ENCODE peak calls at places on chromosomes 16 and 17, in five cellular contexts. X is tibial artery, S is thoracic aorta, L is lower lobe of right lung, J is ascending aorta. N is an unnamed sample.

GRCh38 chr16:14354561-14355351 is 275.3 kb downstream of the PARN start:
- DNase-seq in X (no peak), S (no peak), L (no peak), J (no peak), N (no peak)

GRCh38 chr17:76261421-76262215 is 3.5 kb upstream of the UBALD2 start:
- DNase-seq in X (no peak), S (no peak), L (no peak), J (no peak), N (no peak)

GRCh38 chr17:48575673-48576478 is 2.3 kb downstream of the HOXB4 start:
- DNase-seq in X (no peak), S (no peak), L (no peak), J (no peak), N (no peak)

GRCh38 chr17:56699186-56699895 is 105.8 kb downstream of the NOG start:
- DNase-seq in X (peak; percentile 71), S (peak; percentile 6), L (peak; percentile 58), J (peak; percentile 73), N (no peak)

GRCh38 chr16:88973007-88973410 is 4.0 kb downstream of the CBFA2T3 start:
- DNase-seq in X (no peak), S (no peak), L (no peak), J (no peak), N (no peak)

GRCh38 chr17:50170662-50171370 is 5.0 kb downstream of the SGCA start:
- DNase-seq in X (no peak), S (no peak), L (no peak), J (no peak), N (no peak)

GRCh38 chr17:16439303-16439791 is 24.0 kb downstream of the TRPV2 start:
- DNase-seq in X (no peak), S (no peak), L (no peak), J (no peak), N (no peak)

GRCh38 chr17:46121165-46121764 is 72.0 kb downstream of the KANSL1 start:
- DNase-seq in X (no peak), S (no peak), L (no peak), J (no peak), N (no peak)

GRCh38 chr17:27549251-27549919 is 81.6 kb upstream of the LGALS9 start:
- DNase-seq in X (peak; percentile 87), S (no peak), L (no peak), J (no peak), N (no peak)

GRCh38 chr17:21072623-21073278 is 29.9 kb upstream of the USP22 start:
- DNase-seq in X (no peak), S (no peak), L (no peak), J (no peak), N (no peak)

GRCh38 chr17:39738568-39738901 is 797 bp downstream of the GRB7 start:
- DNase-seq in X (no peak), S (no peak), L (no peak), J (no peak), N (no peak)

GRCh38 chr17:74736423-74737298 is at the start of gene RAB37:
- DNase-seq in X (no peak), S (no peak), L (peak; percentile 75), J (peak; percentile 70), N (no peak)

GRCh38 chr16:55057866-55058265 is 127.2 kb downstream of the IRX5 start:
- DNase-seq in X (peak; percentile 31), S (no peak), L (no peak), J (no peak), N (no peak)

GRCh38 chr17:76584427-76585047 is 1.1 kb downstream of the ST6GALNAC2 start:
- DNase-seq in X (no peak), S (no peak), L (no peak), J (no peak), N (no peak)

GRCh38 chr17:18025596-18026407 is 13.2 kb downstream of the ATPAF2 start:
- DNase-seq in X (peak; percentile 17), S (no peak), L (no peak), J (no peak), N (no peak)

GRCh38 chr17:39636587-39636926 is 387 bp upstream of the STARD3 start:
- DNase-seq in X (no peak), S (no peak), L (no peak), J (no peak), N (no peak)

GRCh38 chr17:1147664-1148063 is 32.1 kb downstream of the ABR start:
- DNase-seq in X (no peak), S (no peak), L (no peak), J (peak; percentile 77), N (peak; percentile 52)

GRCh38 chr17:6098466-6099180 is 28.4 kb downstream of the WSCD1 start:
- DNase-seq in X (peak; percentile 61), S (no peak), L (no peak), J (no peak), N (no peak)

GRCh38 chr17:81867123-81867951 is 3.8 kb downstream of the ARHGDIA start:
- DNase-seq in X (no peak), S (no peak), L (no peak), J (no peak), N (no peak)

GRCh38 chr17:81867952-81868673 is 3.0 kb downstream of the ARHGDIA start:
- DNase-seq in X (no peak), S (no peak), L (no peak), J (no peak), N (no peak)

GRCh38 chr17:81870155-81870977 is 771 bp downstream of the ARHGDIA start:
- DNase-seq in X (no peak), S (no peak), L (peak; percentile 78), J (no peak), N (no peak)

GRCh38 chr17:81869221-81870154 is 1.6 kb downstream of the ARHGDIA start:
- DNase-seq in X (no peak), S (no peak), L (no peak), J (no peak), N (no peak)

DNA sequence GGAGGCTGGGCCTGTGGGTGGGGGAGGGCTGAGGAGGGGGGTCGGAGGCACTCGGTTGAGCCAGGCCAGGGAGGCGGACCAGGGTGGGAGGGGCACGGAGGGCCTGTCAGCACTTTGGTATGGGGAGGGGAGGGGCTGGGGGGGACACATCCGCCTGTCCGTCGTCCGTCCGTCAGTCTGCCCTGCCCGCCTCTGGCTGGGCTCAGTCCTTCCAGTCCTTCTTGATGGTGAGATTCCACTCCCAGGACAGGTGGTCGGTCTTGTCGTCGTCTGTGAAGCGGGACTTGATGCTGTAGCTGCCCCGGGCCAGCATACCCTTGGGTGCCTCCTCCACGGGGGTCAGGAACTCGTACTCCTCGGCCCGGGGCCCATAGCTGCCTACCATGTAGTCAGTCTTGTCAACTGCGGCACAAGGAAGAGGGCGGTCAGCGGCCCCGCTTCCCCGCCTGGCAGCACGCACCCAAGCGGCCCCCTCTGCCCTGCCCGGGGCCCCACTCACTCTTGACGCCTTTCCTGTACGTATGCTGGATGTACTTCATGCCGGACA is 2.4 kb downstream of the ARHGDIA start:
- DNase-seq in X (peak; percentile 73), S (no peak), L (no peak), J (peak; percentile 76), N (no peak)
- H3K4me3 ChIP-seq in X (no peak overlapping the region), S (no peak overlapping the region), L (peak overlapping the region; percentile 72), J (no peak overlapping the region), N (peak overlapping the region; percentile 83)

GRCh38 chr17:58312021-58312630 is 16.5 kb downstream of the TSPOAP1 start:
- DNase-seq in X (peak; percentile 59), S (no peak), L (no peak), J (peak; percentile 62), N (no peak)

GRCh38 chr17:58313815-58314705 is 14.5 kb downstream of the TSPOAP1 start:
- DNase-seq in X (no peak), S (no peak), L (no peak), J (peak; percentile 25), N (no peak)

GRCh38 chr17:58314706-58315015 is 13.9 kb downstream of the TSPOAP1 start:
- DNase-seq in X (no peak), S (no peak), L (no peak), J (peak; percentile 39), N (no peak)

GRCh38 chr17:58311429-58311894 is 17.1 kb downstream of the TSPOAP1 start:
- DNase-seq in X (no peak), S (no peak), L (no peak), J (peak; percentile 61), N (no peak)

DNA sequence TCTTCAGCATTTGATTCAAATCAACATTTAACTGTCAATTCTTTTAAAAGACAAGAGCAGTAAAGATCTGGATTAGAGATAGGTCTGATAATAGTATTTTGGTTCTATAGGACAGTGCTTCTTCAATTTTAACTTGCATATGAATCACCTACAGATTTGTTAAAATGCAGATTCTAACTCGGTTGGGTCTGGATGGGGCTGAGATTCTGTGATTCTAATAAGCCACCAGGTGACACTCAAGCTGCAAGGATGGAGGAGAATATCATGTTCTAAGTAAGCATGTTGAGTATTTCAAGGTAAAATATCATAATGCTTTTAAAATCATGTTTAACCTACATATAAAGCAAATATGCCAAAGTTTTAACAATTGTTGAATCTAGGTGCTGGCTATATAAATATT is 15.8 kb downstream of the TSPOAP1 start:
- DNase-seq in X (no peak), S (no peak), L (no peak), J (no peak), N (no peak)
- TF ChIP-seq CTCF in X (no peak), S (no peak), L (no peak), J (no peak), N (peak; percentile 42)

DNA sequence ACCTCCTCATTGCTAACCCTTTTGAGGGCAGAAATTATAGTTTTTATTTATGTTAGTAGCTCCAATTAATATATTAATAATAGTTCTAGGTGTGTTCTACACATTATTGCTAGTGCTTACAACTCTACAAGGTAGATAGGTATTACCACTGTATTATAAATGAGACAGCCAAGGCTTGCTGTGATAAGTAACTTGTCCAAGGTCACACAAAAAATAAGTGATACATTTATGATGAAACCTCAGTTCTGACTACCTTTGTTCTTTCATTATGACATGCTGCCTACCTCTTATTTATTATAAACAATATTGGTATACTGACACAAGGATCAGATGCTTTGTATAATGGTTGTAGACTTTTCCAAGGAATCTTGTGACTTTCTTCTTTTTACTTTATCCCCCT is 41.2 kb downstream of the NFAT5 start:
- DNase-seq in X (no peak), S (no peak), L (no peak), J (no peak), N (no peak)
- H3K4me3 ChIP-seq in X (no peak overlapping the region), S (no peak overlapping the region), L (no peak overlapping the region), J (no peak overlapping the region), N (no peak overlapping the region)

GRCh38 chr16:352547-353403 is at the start of gene AXIN1:
- DNase-seq in X (peak; percentile 99), S (peak; percentile 99), L (peak; percentile 100), J (peak; percentile 99), N (peak; percentile 75)
- TF ChIP-seq CTCF in X (peak; percentile 62), S (peak; percentile 45), L (peak; percentile 24), J (peak; percentile 35), N (peak; percentile 70)

DNA sequence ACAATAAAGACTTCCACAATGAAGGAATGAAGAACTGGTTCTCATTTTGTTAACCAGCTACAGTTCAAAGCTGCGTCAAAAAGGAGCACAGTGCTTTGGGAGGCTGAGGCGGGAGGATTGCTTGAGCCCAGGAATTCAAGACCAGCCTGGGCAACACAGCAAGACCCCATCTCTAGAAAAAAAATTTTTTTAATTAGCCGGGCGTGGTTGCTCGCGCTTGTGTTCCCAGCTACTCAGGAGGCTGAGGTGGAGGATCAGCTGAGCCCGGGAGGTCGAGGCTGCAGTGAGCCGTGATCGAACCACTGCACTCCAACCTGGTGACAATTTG is 764 bp upstream of the SLC6A4 start:
- DNase-seq in X (no peak), S (no peak), L (no peak), J (peak; percentile 11), N (no peak)
- H3K4me3 ChIP-seq in X (peak overlapping the region; percentile 55), S (peak overlapping the region; percentile 77), L (peak overlapping the region; percentile 47), J (peak overlapping the region; percentile 55), N (no peak overlapping the region)

N was measured in LNCaP clone FGC.